ENCODE peak calls at places on chromosomes 12 and 14, in eight cellular contexts. I is CD4-positive, alpha-beta memory T cell; V is non-pigmented ciliary epithelial cell; Q is NCI-H2171; R is RPMI7951; L is DND-41; D is OCI-LY7; B is cardiac septum. Z is an unnamed sample.

GRCh38 chr12:56866493-56866892 is 67.7 kb downstream of the SDR9C7 start:
- DNase-seq in I (no peak), V (no peak), Q (no peak), R (no peak), L (no peak), D (no peak), B (no peak), Z (no peak)

GRCh38 chr12:21637985-21638891 is 19.4 kb downstream of the LDHB start:
- DNase-seq in I (no peak), V (no peak), Q (no peak), R (no peak), L (no peak), D (no peak), B (no peak), Z (peak; percentile 66)

GRCh38 chr14:99246536-99247083 is 25.4 kb downstream of the BCL11B start:
- DNase-seq in I (peak; percentile 74), V (no peak), Q (no peak), R (no peak), L (no peak), D (no peak), B (no peak), Z (no peak)

GRCh38 chr12:6563448-6564050 is 4.5 kb downstream of the NOP2 start:
- DNase-seq in I (peak; percentile 60), V (no peak), Q (peak; percentile 71), R (peak; percentile 45), L (peak; percentile 69), D (peak; percentile 65), B (no peak), Z (no peak)

GRCh38 chr12:20212036-20212435 is 156.3 kb upstream of the PDE3A start:
- DNase-seq in I (no peak), V (no peak), Q (no peak), R (peak; percentile 65), L (no peak), D (no peak), B (no peak), Z (no peak)

GRCh38 chr14:57974896-57975295 is 109.0 kb upstream of the SLC35F4 start:
- DNase-seq in I (no peak), V (no peak), Q (no peak), R (no peak), L (no peak), D (no peak), B (no peak), Z (no peak)

GRCh38 chr12:130632582-130633174 is 83.4 kb downstream of the RIMBP2 start:
- DNase-seq in I (no peak), V (no peak), Q (peak; percentile 67), R (no peak), L (no peak), D (no peak), B (no peak), Z (peak; percentile 26)

GRCh38 chr14:104600141-104600643 is 4.4 kb downstream of the TMEM179 start:
- DNase-seq in I (no peak), V (no peak), Q (no peak), R (peak; percentile 24), L (no peak), D (no peak), B (no peak), Z (peak; percentile 13)

GRCh38 chr14:67167420-67168109 is 21.7 kb upstream of the GARIN2 start:
- DNase-seq in I (no peak), V (no peak), Q (no peak), R (peak; percentile 14), L (no peak), D (no peak), B (no peak), Z (no peak)

GRCh38 chr14:37114039-37114438 is 58.4 kb downstream of the SLC25A21 start:
- DNase-seq in I (no peak), V (no peak), Q (no peak), R (no peak), L (no peak), D (no peak), B (no peak), Z (no peak)

GRCh38 chr14:34179723-34180122 is 228.8 kb upstream of the EGLN3 start:
- DNase-seq in I (no peak), V (no peak), Q (no peak), R (no peak), L (no peak), D (no peak), B (no peak), Z (no peak)

GRCh38 chr14:90742709-90743108 is 73.5 kb downstream of the TTC7B start:
- DNase-seq in I (no peak), V (no peak), Q (no peak), R (no peak), L (no peak), D (no peak), B (no peak), Z (no peak)

GRCh38 chr12:105423921-105424320 is 93.4 kb downstream of the C12orf75 start:
- DNase-seq in I (no peak), V (no peak), Q (no peak), R (no peak), L (no peak), D (no peak), B (no peak), Z (no peak)

GRCh38 chr12:44357476-44357875 is 518.6 kb downstream of the NELL2 start:
- DNase-seq in I (no peak), V (no peak), Q (no peak), R (no peak), L (no peak), D (no peak), B (no peak), Z (no peak)

GRCh38 chr12:62977419-62977818 is 42.5 kb upstream of the PPM1H start:
- DNase-seq in I (no peak), V (no peak), Q (no peak), R (peak; percentile 39), L (no peak), D (no peak), B (no peak), Z (no peak)